ENCODE peak calls at places on chromosome 1, in four cellular contexts. S is spleen; H is left lung; E is naive thymus-derived CD4-positive, alpha-beta T cell. T is an unnamed sample. For H3K9me3, the result is how much of the 10 kb centered on the place peaks cover.

GRCh38 chr1:8510041-8510823 is 192.3 kb downstream of the SLC45A1 start:
- DNase-seq in S (no peak), H (no peak), E (peak), T (no peak)

GRCh38 chr1:8409107-8409506 is 91.2 kb downstream of the SLC45A1 start:
- DNase-seq in S (no peak), H (no peak), E (peak), T (no peak)

GRCh38 chr1:24503003-24503751 is 541 bp downstream of the RCAN3 start:
- DNase-seq in S (peak), H (peak), E (no peak), T (peak)

GRCh38 chr1:228457396-228458176 is 29.6 kb upstream of the RNF187 start:
- DNase-seq in S (peak), H (peak), E (peak), T (peak)

GRCh38 chr1:188425687-188426086 is 1596.9 kb downstream of the PLA2G4A start:
- DNase-seq in S (no peak), H (no peak), E (no peak), T (no peak)

GRCh38 chr1:35567947-35568558 is 5.1 kb upstream of the TFAP2E start:
- DNase-seq in S (no peak), H (no peak), E (no peak), T (no peak)

GRCh38 chr1:177567393-177567792 is 396.6 kb downstream of the BRINP2 start:
- DNase-seq in S (no peak), H (no peak), E (no peak), T (no peak)

GRCh38 chr1:156970017-156970416 is 49.6 kb downstream of the LRRC71 start:
- DNase-seq in S (no peak), H (no peak), E (peak), T (no peak)

GRCh38 chr1:93738926-93739325 is 57.3 kb upstream of the BCAR3 start:
- DNase-seq in S (no peak), H (no peak), E (no peak), T (no peak)

GRCh38 chr1:54871275-54872040 is 15.5 kb downstream of the DHCR24 start:
- DNase-seq in S (no peak), H (no peak), E (no peak), T (no peak)

GRCh38 chr1:76465030-76465429 is 390.5 kb downstream of the ST6GALNAC3 start:
- DNase-seq in S (no peak), H (no peak), E (no peak), T (no peak)

GRCh38 chr1:23930861-23931471 is 17.8 kb upstream of the CNR2 start:
- DNase-seq in S (no peak), H (no peak), E (no peak), T (no peak)

GRCh38 chr1:197850918-197851317 is 51.5 kb upstream of the C1orf53 start:
- DNase-seq in S (no peak), H (no peak), E (no peak), T (no peak)

GRCh38 chr1:30135729-30136128 is 587.7 kb downstream of the MATN1 start:
- DNase-seq in S (no peak), H (no peak), E (no peak), T (no peak)

GRCh38 chr1:203491664-203492485 is 2.1 kb upstream of the OPTC start:
- DNase-seq in S (no peak), H (no peak), E (no peak), T (no peak)

GRCh38 chr1:227949954-227950734 is 2.4 kb upstream of the WNT9A start:
- DNase-seq in S (peak), H (peak), E (no peak), T (no peak)

GRCh38 chr1:10932088-10932487 is 80.4 kb upstream of the TARDBP start:
- DNase-seq in S (no peak), H (no peak), E (peak), T (no peak)

GRCh38 chr1:81446006-81446669 is 354.6 kb upstream of the ADGRL2 start:
- DNase-seq in S (no peak), H (no peak), E (no peak), T (no peak)

GRCh38 chr1:29099286-29099685 is 24.4 kb downstream of the TMEM200B start:
- DNase-seq in S (no peak), H (no peak), E (no peak), T (no peak)

GRCh38 chr1:40796939-40797667 is 13.5 kb downstream of the KCNQ4 start:
- DNase-seq in S (no peak), H (peak), E (no peak), T (no peak)

GRCh38 chr1:199182151-199182843 is 543.5 kb downstream of the PTPRC start:
- DNase-seq in S (no peak), H (no peak), E (no peak), T (no peak)

GRCh38 chr1:13813398-13814012 is 113.5 kb downstream of the PRDM2 start:
- DNase-seq in S (peak), H (peak), E (peak), T (peak)

GRCh38 chr1:167933779-167934178 is 2.7 kb upstream of the DCAF6 start:
- DNase-seq in S (no peak), H (no peak), E (no peak), T (no peak)

GRCh38 chr1:11784256-11784992 is 21.3 kb downstream of the MTHFR start:
- DNase-seq in S (peak), H (no peak), E (no peak), T (no peak)

GRCh38 chr1:195664628-195665027 is 943.6 kb downstream of the KCNT2 start:
- DNase-seq in S (no peak), H (no peak), E (no peak), T (no peak)

GRCh38 chr1:216330262-216330661 is 93.0 kb downstream of the USH2A start:
- DNase-seq in S (no peak), H (no peak), E (no peak), T (no peak)

GRCh38 chr1:50110656-50111055 is 1.9 kb downstream of the ELAVL4 start:
- DNase-seq in S (no peak), H (no peak), E (no peak), T (no peak)

GRCh38 chr1:232987046-232987445 is 36.6 kb downstream of the NTPCR start:
- DNase-seq in S (no peak), H (no peak), E (no peak), T (no peak)

GRCh38 chr1:30271401-30272287 is 451.7 kb downstream of the MATN1 start:
- DNase-seq in S (peak), H (no peak), E (no peak), T (no peak)

GRCh38 chr1:183807549-183808168 is 2.7 kb downstream of the RGL1 start:
- DNase-seq in S (no peak), H (peak), E (no peak), T (no peak)

GRCh38 chr1:218380125-218380977 is 35.2 kb downstream of the TGFB2 start:
- DNase-seq in S (no peak), H (no peak), E (no peak), T (no peak)

DNA sequence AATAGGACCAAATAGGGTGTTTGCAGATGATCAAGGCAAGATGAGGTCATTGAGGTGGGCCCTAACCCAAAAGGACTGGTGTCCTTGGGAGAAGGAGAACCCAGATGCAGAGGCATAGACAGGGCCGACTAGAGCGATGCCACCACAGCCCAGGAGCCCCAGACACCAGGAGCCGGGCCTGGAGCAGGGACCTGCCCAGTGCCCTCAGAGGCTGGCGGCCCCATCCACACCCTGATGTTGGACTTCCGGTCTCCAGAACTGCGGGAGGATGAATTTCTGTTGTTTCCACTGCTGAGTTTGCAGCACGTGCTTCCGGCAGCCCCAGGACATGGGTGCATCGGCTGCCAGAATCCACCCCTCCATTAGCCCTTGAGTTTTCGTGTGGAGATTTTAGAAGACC is 7.2 kb upstream of the ACTRT2 start:
- DNase-seq in S (peak), H (peak), E (no peak), T (no peak)
- H3K9me3 ChIP-seq in S (under half), H (under half), E (under half), T (under half)

GRCh38 chr1:2632561-2633361 is at the start of gene MMEL1:
- DNase-seq in S (peak), H (peak), E (no peak), T (no peak)
- H3K9me3 ChIP-seq in S (under half), H (under half), E (under half), T (under half)

DNA sequence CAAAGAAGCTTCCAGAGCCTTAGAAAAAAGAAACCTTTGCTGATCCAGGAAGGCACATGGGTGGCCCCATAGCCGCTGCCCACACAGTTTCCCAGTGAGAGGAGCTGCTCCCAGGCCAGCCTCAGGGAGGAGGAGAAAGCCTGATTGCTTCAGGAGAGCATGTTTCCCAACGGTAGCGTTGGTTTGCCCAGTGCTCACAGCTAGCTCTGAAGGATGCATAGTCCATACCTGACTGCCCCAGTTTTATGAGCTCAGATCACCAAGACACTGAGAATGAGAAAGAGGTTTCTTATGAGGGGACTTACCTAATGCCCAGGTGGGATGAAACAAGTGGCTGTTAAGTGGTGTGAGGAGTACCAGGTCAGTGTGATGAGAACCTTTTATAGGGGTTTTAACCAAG is at the start of gene CRNN:
- DNase-seq in S (no peak), H (no peak), E (no peak), T (no peak)
- H3K9me3 ChIP-seq in S (under half), H (under half), E (under half), T (under half)

GRCh38 chr1:97423397-97423796 is 497.4 kb downstream of the DPYD start:
- DNase-seq in S (no peak), H (no peak), E (no peak), T (no peak)
- H3K9me3 ChIP-seq in S (under half), H (under half), E (under half), T (under half)

GRCh38 chr1:152926091-152926490 is 17.7 kb downstream of the IVL start:
- DNase-seq in S (no peak), H (no peak), E (no peak), T (no peak)
- H3K9me3 ChIP-seq in S (under half), H (under half), E (under half), T (under half)